ENCODE peak calls at places on chromosomes 13 and 19, in five cellular contexts. B is HCT116, E is GM12878, N is H1, P is K562. T is an unnamed sample.

GRCh38 chr19:41646589-41647204 is 19.8 kb upstream of the CEACAM4 start:
- DNase-seq in B (peak), E (no peak), N (peak), P (peak), T (no peak)

GRCh38 chr19:47020132-47020805 is 632 bp downstream of the NPAS1 start:
- DNase-seq in B (no peak), E (no peak), N (no peak), P (peak), T (no peak)

GRCh38 chr13:105202384-105202783 is 1333.1 kb downstream of the EFNB2 start:
- DNase-seq in B (peak), E (no peak), N (no peak), P (no peak), T (no peak)

GRCh38 chr13:48158290-48158689 is 63.4 kb upstream of the MED4 start:
- DNase-seq in B (no peak), E (peak), N (no peak), P (no peak), T (no peak)

GRCh38 chr19:30350995-30351394 is 21.2 kb upstream of the ZNF536 start:
- DNase-seq in B (no peak), E (no peak), N (no peak), P (no peak), T (no peak)

GRCh38 chr13:56457535-56458200 is 683.0 kb upstream of the PRR20A start:
- DNase-seq in B (no peak), E (no peak), N (no peak), P (no peak), T (no peak)

GRCh38 chr13:48500652-48501197 is 32.2 kb downstream of the RCBTB2 start:
- DNase-seq in B (no peak), E (no peak), N (no peak), P (no peak), T (peak)

GRCh38 chr19:46372901-46373572 is 26.1 kb downstream of the PPP5C start:
- DNase-seq in B (no peak), E (no peak), N (peak), P (no peak), T (no peak)

GRCh38 chr13:79776538-79776937 is 295.6 kb downstream of the NDFIP2 start:
- DNase-seq in B (no peak), E (no peak), N (no peak), P (no peak), T (no peak)

GRCh38 chr13:113001251-113002140 is 32.5 kb downstream of the MCF2L start:
- DNase-seq in B (no peak), E (no peak), N (no peak), P (no peak), T (peak)

GRCh38 chr13:32216281-32216680 is 98.9 kb downstream of the ZAR1L start:
- DNase-seq in B (no peak), E (no peak), N (no peak), P (no peak), T (no peak)

GRCh38 chr13:106078191-106078590 is 457.3 kb downstream of the EFNB2 start:
- DNase-seq in B (no peak), E (no peak), N (no peak), P (no peak), T (no peak)

GRCh38 chr13:73945871-73946270 is 188.3 kb downstream of the KLF12 start:
- DNase-seq in B (no peak), E (no peak), N (no peak), P (no peak), T (no peak)

GRCh38 chr13:98206946-98207345 is 29.9 kb upstream of the RNF113B start:
- DNase-seq in B (no peak), E (no peak), N (no peak), P (no peak), T (no peak)

GRCh38 chr13:95713651-95714050 is 36.7 kb downstream of the DNAJC3 start:
- DNase-seq in B (no peak), E (no peak), N (no peak), P (no peak), T (no peak)

GRCh38 chr13:112718318-112718717 is 28.5 kb downstream of the ATP11A start:
- DNase-seq in B (no peak), E (no peak), N (no peak), P (no peak), T (no peak)

GRCh38 chr13:99959127-99959529 is 12.4 kb downstream of the ZIC5 start:
- DNase-seq in B (no peak), E (no peak), N (no peak), P (no peak), T (no peak)

GRCh38 chr13:23692816-23693215 is 122.6 kb downstream of the TNFRSF19 start:
- DNase-seq in B (no peak), E (no peak), N (no peak), P (no peak), T (no peak)

GRCh38 chr13:24063281-24063851 is 97.2 kb upstream of the SPATA13 start:
- DNase-seq in B (no peak), E (no peak), N (no peak), P (no peak), T (no peak)

GRCh38 chr13:41291246-41291645 is 19.8 kb upstream of the NAA16 start:
- DNase-seq in B (no peak), E (no peak), N (no peak), P (no peak), T (no peak)

GRCh38 chr13:114108141-114108761 is 24.2 kb downstream of the RASA3 start:
- DNase-seq in B (no peak), E (no peak), N (no peak), P (no peak), T (no peak)

GRCh38 chr13:26015276-26015934 is 36.4 kb downstream of the SHISA2 start:
- DNase-seq in B (no peak), E (no peak), N (peak), P (no peak), T (no peak)

GRCh38 chr13:46211116-46211515 is 612 bp upstream of the LRRC63 start:
- DNase-seq in B (no peak), E (no peak), N (no peak), P (peak), T (no peak)

GRCh38 chr19:12660980-12661379 is 5.6 kb downstream of the MAN2B1 start:
- DNase-seq in B (no peak), E (no peak), N (no peak), P (no peak), T (no peak)

GRCh38 chr13:111906816-111907215 is 160.1 kb upstream of the SOX1 start:
- DNase-seq in B (no peak), E (no peak), N (peak), P (no peak), T (no peak)

GRCh38 chr19:46783670-46784069 is 4.7 kb downstream of the SLC1A5 start:
- DNase-seq in B (no peak), E (no peak), N (no peak), P (peak), T (no peak)

GRCh38 chr13:113405481-113406300 is 41.8 kb upstream of the GRTP1 start:
- DNase-seq in B (no peak), E (no peak), N (no peak), P (peak), T (no peak)

GRCh38 chr13:37127706-37128241 is 22.3 kb upstream of the CSNK1A1L start:
- DNase-seq in B (no peak), E (no peak), N (no peak), P (no peak), T (no peak)

GRCh38 chr19:5997371-5997770 is 19.4 kb upstream of the RANBP3 start:
- DNase-seq in B (no peak), E (no peak), N (peak), P (no peak), T (no peak)

GRCh38 chr19:6125571-6125989 is 9.9 kb upstream of the ACSBG2 start:
- DNase-seq in B (peak), E (peak), N (peak), P (peak), T (peak)

GRCh38 chr13:33875658-33876401 is 57.9 kb downstream of the RFC3 start:
- DNase-seq in B (no peak), E (no peak), N (no peak), P (no peak), T (no peak)

GRCh38 chr13:47112900-47113299 is 216.0 kb upstream of the HTR2A start:
- DNase-seq in B (no peak), E (no peak), N (no peak), P (no peak), T (no peak)

GRCh38 chr13:50509771-50510441 is 333.6 kb downstream of the DLEU7 start:
- DNase-seq in B (no peak), E (no peak), N (no peak), P (no peak), T (no peak)

GRCh38 chr19:2381151-2381822 is 21.2 kb downstream of the TMPRSS9 start:
- DNase-seq in B (no peak), E (no peak), N (no peak), P (no peak), T (no peak)

GRCh38 chr13:53201454-53202225 is 173.0 kb downstream of the OLFM4 start:
- DNase-seq in B (no peak), E (no peak), N (peak), P (no peak), T (no peak)

GRCh38 chr19:55287361-55288079 is 3.7 kb downstream of the BRSK1 start:
- DNase-seq in B (no peak), E (no peak), N (no peak), P (no peak), T (no peak)

GRCh38 chr13:44373601-44374347 is at the start of gene SERP2:
- DNase-seq in B (no peak), E (no peak), N (peak), P (no peak), T (no peak)

GRCh38 chr19:19405919-19406877 is 723 bp downstream of the GATAD2A start:
- DNase-seq in B (no peak), E (no peak), N (peak), P (peak), T (no peak)

GRCh38 chr13:31179754-31180153 is 18.1 kb upstream of the HSPH1 start:
- DNase-seq in B (no peak), E (no peak), N (no peak), P (no peak), T (no peak)

GRCh38 chr19:11279505-11280236 is 16.3 kb upstream of the TSPAN16 start:
- DNase-seq in B (no peak), E (peak), N (no peak), P (no peak), T (no peak)
- TF ChIP-seq CEBPB in B (no peak), E (no peak), N (no peak), P (no peak), T (no peak)

DNA sequence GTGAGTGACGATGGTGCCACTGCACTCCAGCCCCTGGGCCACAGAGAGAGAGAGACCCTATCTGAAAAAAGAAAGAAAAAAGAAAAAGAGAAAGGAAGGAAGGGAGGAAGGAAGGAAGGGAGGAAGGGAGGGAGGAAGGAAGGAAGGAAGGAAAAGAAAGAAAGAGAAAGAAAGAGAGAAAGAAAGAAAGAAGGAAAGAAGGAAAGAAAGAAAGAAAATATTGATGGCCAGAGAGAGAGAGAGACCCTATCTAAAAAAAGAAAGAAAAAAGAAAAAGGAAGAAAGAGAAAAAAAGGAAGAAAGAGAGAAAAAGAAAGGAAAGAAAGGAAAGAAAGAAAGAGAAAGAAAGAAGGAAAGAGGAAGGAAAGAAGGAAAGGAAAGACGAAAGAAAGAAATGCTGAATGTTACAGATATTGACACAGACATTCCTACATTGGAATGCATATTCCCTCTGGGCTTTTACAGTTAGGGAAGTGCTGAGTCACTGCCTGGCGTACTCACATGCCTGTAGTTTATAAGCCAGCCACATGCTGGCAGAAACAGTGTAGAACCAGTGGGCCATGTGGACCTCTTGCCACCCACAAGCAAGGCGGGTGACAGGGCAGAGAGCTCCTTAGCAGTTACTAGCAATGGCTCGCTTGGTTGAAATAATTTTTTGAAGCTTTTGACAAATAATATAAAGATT is 34.6 kb upstream of the SLC46A3 start:
- DNase-seq in B (peak), E (no peak), N (peak), P (no peak), T (peak)
- TF ChIP-seq ATF3 in B (no peak), E (no peak), N (no peak), P (no peak), T (no peak)

GRCh38 chr19:50968709-50969412 is 530 bp downstream of the KLK6 start:
- DNase-seq in B (no peak), E (no peak), N (no peak), P (peak), T (no peak)
- H3K27ac ChIP-seq in B (peak), E (no peak), N (no peak), P (no peak), T (no peak)

GRCh38 chr13:52053460-52053859 is 29.0 kb downstream of the UTP14C start:
- DNase-seq in B (no peak), E (no peak), N (no peak), P (no peak), T (no peak)
- TF ChIP-seq CEBPB in B (no peak), E (no peak), N (no peak), P (no peak), T (no peak)

T was measured in HepG2.